ENCODE peak calls at places on chromosomes 5 and 9, in five cellular contexts. X is body of pancreas, R is cardiac muscle cell, K is neural crest cell, I is prostate gland. M is an unnamed sample.

GRCh38 chr9:123278361-123278760 is 10.0 kb upstream of the STRBP start:
- DNase-seq in X (no peak), R (no peak), K (no peak), I (no peak), M (no peak)

GRCh38 chr5:102625446-102625845 is 126.6 kb upstream of the SLCO6A1 start:
- DNase-seq in X (no peak), R (no peak), K (no peak), I (no peak), M (no peak)

GRCh38 chr5:160506006-160507004 is 84.7 kb downstream of the PTTG1 start:
- DNase-seq in X (peak; percentile 50), R (peak; percentile 74), K (peak; percentile 27), I (no peak), M (no peak)

GRCh38 chr9:95770653-95771131 is 104.8 kb upstream of the ERCC6L2 start:
- DNase-seq in X (no peak), R (peak; percentile 55), K (no peak), I (no peak), M (no peak)

GRCh38 chr5:64869419-64869818 is 100.7 kb downstream of the CWC27 start:
- DNase-seq in X (no peak), R (peak; percentile 53), K (no peak), I (no peak), M (no peak)

GRCh38 chr9:28158451-28158850 is 585.2 kb upstream of the C9orf72 start:
- DNase-seq in X (no peak), R (no peak), K (no peak), I (no peak), M (no peak)

GRCh38 chr9:21096172-21096900 is 18.6 kb upstream of the IFNB1 start:
- DNase-seq in X (no peak), R (peak; percentile 70), K (no peak), I (no peak), M (peak; percentile 7)

GRCh38 chr9:112037281-112038016 is 137.6 kb downstream of the SUSD1 start:
- DNase-seq in X (no peak), R (peak; percentile 54), K (no peak), I (no peak), M (no peak)

GRCh38 chr5:23208959-23209431 is 298.4 kb upstream of the PRDM9 start:
- DNase-seq in X (peak; percentile 32), R (peak; percentile 57), K (peak; percentile 28), I (no peak), M (peak; percentile 31)

GRCh38 chr5:107857785-107858184 is 187.0 kb upstream of the EFNA5 start:
- DNase-seq in X (no peak), R (no peak), K (no peak), I (no peak), M (no peak)

GRCh38 chr9:126763130-126763764 is 41.6 kb upstream of the ZBTB43 start:
- DNase-seq in X (no peak), R (no peak), K (no peak), I (no peak), M (no peak)

GRCh38 chr5:5751987-5752386 is 329.5 kb downstream of the ICE1 start:
- DNase-seq in X (no peak), R (no peak), K (no peak), I (no peak), M (no peak)

GRCh38 chr5:137833463-137833862 is 34.2 kb upstream of the MYOT start:
- DNase-seq in X (peak; percentile 16), R (peak; percentile 23), K (no peak), I (peak; percentile 74), M (peak; percentile 46)

GRCh38 chr9:91119679-91120078 is 242.0 kb downstream of the AUH start:
- DNase-seq in X (no peak), R (no peak), K (no peak), I (no peak), M (no peak)

GRCh38 chr5:1077491-1078020 is 34.3 kb downstream of the SLC12A7 start:
- DNase-seq in X (no peak), R (no peak), K (no peak), I (no peak), M (no peak)

GRCh38 chr9:137679249-137679648 is 60.4 kb downstream of the EHMT1 start:
- DNase-seq in X (no peak), R (no peak), K (no peak), I (no peak), M (no peak)

GRCh38 chr5:110377411-110378392 is 348.8 kb downstream of the TMEM232 start:
- DNase-seq in X (no peak), R (no peak), K (no peak), I (no peak), M (no peak)

GRCh38 chr5:56814361-56814962 is 887 bp upstream of the MAP3K1 start:
- DNase-seq in X (peak; percentile 77), R (no peak), K (no peak), I (peak; percentile 40), M (peak; percentile 44)

GRCh38 chr9:122364783-122365150 is 6.1 kb upstream of the PTGS1 start:
- DNase-seq in X (peak; percentile 18), R (peak; percentile 61), K (no peak), I (no peak), M (no peak)

GRCh38 chr9:29212590-29213373 is 1639.5 kb upstream of the C9orf72 start:
- DNase-seq in X (peak; percentile 21), R (no peak), K (peak; percentile 29), I (no peak), M (peak; percentile 35)

GRCh38 chr9:12812710-12813109 is 37.9 kb downstream of the LURAP1L start:
- DNase-seq in X (no peak), R (no peak), K (no peak), I (no peak), M (no peak)

GRCh38 chr5:1005904-1006655 is 2.5 kb upstream of the NKD2 start:
- DNase-seq in X (no peak), R (no peak), K (no peak), I (no peak), M (no peak)

GRCh38 chr5:52859619-52860018 is 71.9 kb downstream of the ITGA1 start:
- DNase-seq in X (no peak), R (peak; percentile 71), K (no peak), I (no peak), M (no peak)

GRCh38 chr5:157025093-157025698 is 33.7 kb downstream of the HAVCR1 start:
- DNase-seq in X (peak; percentile 27), R (no peak), K (no peak), I (no peak), M (no peak)

GRCh38 chr5:146635443-146635842 is 119.5 kb upstream of the GPR151 start:
- DNase-seq in X (no peak), R (no peak), K (no peak), I (no peak), M (no peak)

DNA sequence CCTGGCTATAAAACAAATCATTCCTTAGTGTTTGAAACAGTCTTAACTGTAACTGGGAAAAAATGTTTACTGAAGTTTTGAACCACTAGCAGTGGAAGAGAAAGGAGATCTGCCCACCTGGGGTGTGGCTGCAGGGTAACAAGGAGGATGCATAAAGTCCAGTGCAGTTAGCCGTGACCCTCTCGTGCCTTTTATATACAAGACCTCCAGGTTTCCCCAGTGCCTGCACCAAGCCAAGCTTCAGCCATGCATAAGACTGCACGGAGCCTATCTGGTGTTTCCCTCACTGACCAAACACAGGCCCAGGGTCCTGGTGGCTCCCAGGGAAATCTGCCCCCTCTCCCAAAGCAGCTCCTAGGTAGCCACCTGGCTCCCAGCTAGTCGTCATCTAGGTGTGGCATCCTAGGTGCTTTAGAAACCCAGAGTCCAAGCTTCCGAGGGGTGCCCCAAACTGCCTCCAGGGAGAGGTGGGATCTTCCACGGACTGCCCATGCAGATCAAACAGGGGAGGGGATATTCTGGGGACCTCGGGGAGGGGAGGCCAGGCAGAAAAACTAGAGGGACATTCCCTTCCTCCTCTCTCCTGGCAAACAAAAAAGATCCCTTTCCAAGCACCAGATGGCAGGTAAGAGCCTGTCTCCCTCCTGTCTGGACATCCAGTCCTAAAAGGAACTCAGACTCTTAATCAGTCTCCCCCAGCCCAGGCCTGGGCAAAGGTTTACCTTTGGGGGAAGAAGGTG is 2.7 kb downstream of the SHB start:
- DNase-seq in X (peak; percentile 30), R (no peak), K (no peak), I (peak; percentile 52), M (no peak)
- TF ChIP-seq CTCF in X (peak; percentile 38), R (peak; percentile 15), K (no peak), I (peak; percentile 13), M (no peak)

DNA sequence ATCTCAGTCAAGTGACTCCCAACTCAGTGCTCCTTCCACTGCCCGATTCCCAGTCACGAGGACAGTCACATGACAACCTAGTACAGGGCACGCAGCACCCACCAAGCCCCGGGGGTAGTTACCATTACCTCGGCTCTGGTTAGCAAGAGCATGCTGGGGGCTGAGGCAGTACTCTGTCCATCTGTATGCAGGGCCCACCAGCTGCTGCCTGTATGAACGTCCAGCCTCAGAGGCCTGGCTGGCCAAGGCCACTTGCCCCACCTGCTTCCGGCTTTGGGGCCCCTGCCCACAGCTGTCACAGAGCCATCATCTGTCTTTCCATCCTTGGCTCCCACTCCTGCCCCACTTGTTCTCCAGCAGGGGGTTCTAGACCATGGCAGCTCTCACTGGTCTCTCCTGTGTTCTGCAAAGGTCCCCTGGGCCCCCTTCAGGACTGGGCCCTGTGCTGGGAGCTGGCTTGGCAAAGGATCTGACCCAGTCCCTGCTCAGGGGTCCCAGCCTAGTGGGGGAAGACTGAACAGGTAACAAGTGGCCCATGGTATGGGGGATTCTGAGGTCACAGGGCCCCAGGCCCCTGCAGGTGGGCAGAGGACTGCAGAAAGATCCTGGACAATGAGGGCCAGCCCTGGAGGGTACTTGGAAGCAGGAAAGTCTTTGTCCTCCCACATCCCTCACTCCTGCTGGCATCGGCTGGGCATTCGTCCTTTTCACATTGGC is 3.3 kb downstream of the RPL35 start:
- DNase-seq in X (no peak), R (no peak), K (no peak), I (no peak), M (no peak)
- TF ChIP-seq CTCF in X (no peak), R (no peak), K (no peak), I (no peak), M (no peak)

DNA sequence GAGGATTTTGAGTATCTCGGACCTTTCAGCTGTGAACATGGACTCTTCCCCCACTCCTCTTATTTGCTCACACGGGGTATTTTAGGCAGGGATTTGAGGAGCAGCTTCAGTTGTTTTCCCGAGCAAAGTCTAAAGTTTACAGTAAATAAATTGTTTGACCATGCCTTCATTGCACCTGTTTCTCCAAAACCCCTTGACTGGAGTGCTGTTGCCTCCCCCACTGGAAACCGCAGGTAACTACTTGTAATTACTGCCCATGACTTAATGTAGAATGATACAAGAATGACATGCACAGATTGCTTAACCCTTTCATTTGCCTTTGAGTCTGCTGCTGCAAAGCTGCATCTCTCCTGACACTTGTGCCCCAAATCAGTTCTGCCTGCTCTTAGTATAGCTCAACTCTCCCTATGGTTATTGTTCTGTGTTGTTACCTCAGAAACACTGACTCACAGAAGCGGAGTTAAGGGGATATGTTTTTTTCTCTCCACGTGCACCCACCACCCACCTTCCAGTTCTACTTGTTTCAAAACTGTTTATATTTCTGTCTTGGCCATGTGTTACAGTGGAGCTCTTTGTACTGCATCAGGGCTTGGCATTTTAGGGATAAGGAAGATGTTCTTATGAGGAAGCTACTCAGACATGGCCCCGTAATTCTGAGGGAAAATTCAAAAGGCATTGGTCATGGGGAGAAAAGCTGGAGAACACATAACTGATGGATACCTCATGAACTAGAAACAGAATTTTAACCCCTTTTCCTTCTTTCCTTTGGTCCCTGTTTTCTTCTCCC is 2.2 kb downstream of the ADRB2 start:
- DNase-seq in X (no peak), R (no peak), K (no peak), I (no peak), M (peak; percentile 58)
- TF ChIP-seq CTCF in X (no peak), R (no peak), K (no peak), I (peak; percentile 9), M (peak; percentile 48)

DNA sequence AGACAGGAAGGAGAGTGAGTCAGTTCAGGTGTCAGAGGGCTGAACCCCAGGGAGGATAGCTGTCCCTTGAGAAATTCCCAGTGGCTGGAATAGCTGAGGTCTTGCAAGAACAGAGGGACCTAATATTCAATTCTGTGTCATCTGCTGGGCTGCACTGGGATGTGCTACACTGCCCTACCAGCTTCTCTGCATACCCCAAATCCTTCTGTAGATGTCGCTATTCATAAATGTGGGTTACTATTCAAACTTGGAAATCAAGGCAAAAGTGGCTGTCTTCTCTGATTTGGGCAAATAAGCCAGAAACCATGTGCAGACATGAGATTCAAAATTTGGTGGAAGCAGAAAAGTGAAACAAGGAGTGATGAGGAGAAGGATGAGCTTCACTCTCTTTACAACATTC is 16.3 kb downstream of the TNFSF8 start:
- DNase-seq in X (no peak), R (peak; percentile 29), K (no peak), I (no peak), M (no peak)
- TF ChIP-seq CTCF in X (no peak), R (peak; percentile 46), K (no peak), I (no peak), M (no peak)

M was measured in Calu3.